ENCODE peak calls at places on chromosomes 11 and 22, in nine cellular contexts. One of them, this sample, is unnamed.

GRCh38 chr11:46306296-46306853 is 28.9 kb downstream of the CREB3L1 start:
- DNase-seq in germinal center: no peak
- DNase-seq in psoas muscle: no peak
- DNase-seq in effector memory CD8-positive, alpha-beta T cell: no peak
- DNase-seq in HEK293T: no peak
- DNase-seq in uterus: no peak
- DNase-seq in H9: no peak
- DNase-seq in IMR-90: peak; percentile 61
- DNase-seq in HS-27A: no peak
- DNase-seq in this sample: no peak

GRCh38 chr11:57568330-57568766 is 876 bp upstream of the UBE2L6 start:
- DNase-seq in HEK293T: no peak
- DNase-seq in H9: peak; percentile 83
- DNase-seq in effector memory CD8-positive, alpha-beta T cell: peak; percentile 89
- DNase-seq in germinal center: no peak
- DNase-seq in IMR-90: peak; percentile 67
- DNase-seq in psoas muscle: no peak
- DNase-seq in HS-27A: peak; percentile 66
- DNase-seq in uterus: peak; percentile 89
- DNase-seq in this sample: peak; percentile 89

GRCh38 chr11:72582206-72583176 is 91.7 kb downstream of the PDE2A start:
- DNase-seq in IMR-90: no peak
- DNase-seq in HS-27A: no peak
- DNase-seq in HEK293T: no peak
- DNase-seq in germinal center: no peak
- DNase-seq in effector memory CD8-positive, alpha-beta T cell: no peak
- DNase-seq in uterus: no peak
- DNase-seq in psoas muscle: peak; percentile 21
- DNase-seq in H9: no peak
- DNase-seq in this sample: no peak

GRCh38 chr11:123494195-123495050 is 64.4 kb downstream of the GRAMD1B start:
- DNase-seq in H9: no peak
- DNase-seq in IMR-90: peak; percentile 69
- DNase-seq in uterus: no peak
- DNase-seq in HEK293T: no peak
- DNase-seq in effector memory CD8-positive, alpha-beta T cell: no peak
- DNase-seq in germinal center: no peak
- DNase-seq in HS-27A: no peak
- DNase-seq in psoas muscle: no peak
- DNase-seq in this sample: no peak

GRCh38 chr11:58524232-58525036 is 16.5 kb upstream of the OR5B21 start:
- DNase-seq in psoas muscle: peak; percentile 62
- DNase-seq in germinal center: peak; percentile 22
- DNase-seq in HEK293T: peak; percentile 65
- DNase-seq in effector memory CD8-positive, alpha-beta T cell: peak; percentile 40
- DNase-seq in HS-27A: peak; percentile 64
- DNase-seq in IMR-90: peak; percentile 89
- DNase-seq in uterus: peak; percentile 74
- DNase-seq in H9: peak; percentile 80
- DNase-seq in this sample: peak; percentile 64

GRCh38 chr11:27599217-27599616 is 92.6 kb upstream of the LIN7C start:
- DNase-seq in HEK293T: no peak
- DNase-seq in HS-27A: no peak
- DNase-seq in effector memory CD8-positive, alpha-beta T cell: no peak
- DNase-seq in uterus: no peak
- DNase-seq in H9: peak; percentile 72
- DNase-seq in psoas muscle: no peak
- DNase-seq in IMR-90: no peak
- DNase-seq in germinal center: no peak
- DNase-seq in this sample: no peak

GRCh38 chr11:76861490-76861953 is 804 bp downstream of the ACER3 start:
- DNase-seq in germinal center: no peak
- DNase-seq in uterus: no peak
- DNase-seq in psoas muscle: no peak
- DNase-seq in H9: no peak
- DNase-seq in HEK293T: no peak
- DNase-seq in effector memory CD8-positive, alpha-beta T cell: no peak
- DNase-seq in IMR-90: no peak
- DNase-seq in HS-27A: no peak
- DNase-seq in this sample: no peak

GRCh38 chr22:36244522-36245391 is 5.4 kb upstream of the APOL2 start:
- DNase-seq in psoas muscle: peak; percentile 77
- DNase-seq in HEK293T: no peak
- DNase-seq in uterus: peak; percentile 52
- DNase-seq in effector memory CD8-positive, alpha-beta T cell: no peak
- DNase-seq in H9: peak; percentile 1
- DNase-seq in IMR-90: peak; percentile 52
- DNase-seq in germinal center: no peak
- DNase-seq in HS-27A: peak; percentile 14
- DNase-seq in this sample: peak; percentile 67

GRCh38 chr11:29452131-29452530 is 564.7 kb downstream of the KCNA4 start:
- DNase-seq in H9: no peak
- DNase-seq in HEK293T: no peak
- DNase-seq in germinal center: no peak
- DNase-seq in IMR-90: peak; percentile 71
- DNase-seq in HS-27A: no peak
- DNase-seq in psoas muscle: no peak
- DNase-seq in uterus: no peak
- DNase-seq in effector memory CD8-positive, alpha-beta T cell: no peak
- DNase-seq in this sample: no peak

GRCh38 chr11:108198833-108199232 is 23.6 kb downstream of the NPAT start:
- DNase-seq in IMR-90: no peak
- DNase-seq in HEK293T: no peak
- DNase-seq in effector memory CD8-positive, alpha-beta T cell: no peak
- DNase-seq in germinal center: no peak
- DNase-seq in uterus: no peak
- DNase-seq in HS-27A: no peak
- DNase-seq in H9: no peak
- DNase-seq in psoas muscle: peak; percentile 51
- DNase-seq in this sample: no peak

This sample was measured in tibial artery.